ENCODE peak calls at places on chromosomes 5 and 9, in four cellular contexts. M is uterus, L is testis, C is HepG2. F is an unnamed sample.

GRCh38 chr9:94870793-94871558 is 144.5 kb downstream of the AOPEP start:
- DNase-seq in M (peak; percentile 54), L (no peak), C (no peak), F (no peak)

GRCh38 chr9:12719431-12719830 is 26.2 kb downstream of the TYRP1 start:
- DNase-seq in M (no peak), C (peak; percentile 26), L (no peak), F (no peak)

GRCh38 chr5:111248571-111248970 is 24.4 kb downstream of the CAMK4 start:
- DNase-seq in L (no peak), M (no peak), C (no peak), F (no peak)

GRCh38 chr5:137071941-137072340 is 427.2 kb downstream of the SPOCK1 start:
- DNase-seq in M (no peak), C (no peak), L (no peak), F (no peak)

GRCh38 chr5:137200906-137201305 is 298.2 kb downstream of the SPOCK1 start:
- DNase-seq in C (no peak), M (no peak), L (no peak), F (no peak)

GRCh38 chr5:94849324-94849723 is 230.9 kb downstream of the SLF1 start:
- DNase-seq in L (no peak), C (no peak), M (no peak), F (no peak)

GRCh38 chr9:137295313-137296213 is 6.5 kb downstream of the NRARP start:
- DNase-seq in M (no peak), L (no peak), C (no peak), F (no peak)

GRCh38 chr9:92048924-92049625 is 66.1 kb downstream of the SPTLC1 start:
- DNase-seq in L (no peak), M (no peak), C (no peak), F (no peak)

GRCh38 chr9:104608336-104608735 is 2.9 kb upstream of the OR13C2 start:
- DNase-seq in M (no peak), L (no peak), C (no peak), F (no peak)

GRCh38 chr9:128577206-128577605 is 24.8 kb downstream of the SPTAN1 start:
- DNase-seq in C (no peak), M (no peak), L (no peak), F (no peak)

GRCh38 chr9:22097712-22098111 is 88.6 kb upstream of the CDKN2B start:
- DNase-seq in M (no peak), C (no peak), L (no peak), F (no peak)

GRCh38 chr5:142845402-142845901 is 75.3 kb downstream of the ARHGAP26 start:
- DNase-seq in C (no peak), L (peak; percentile 67), M (no peak), F (no peak)
- TF ChIP-seq POLR2A in C (no peak), L (no peak), M (no peak), F (no peak)

GRCh38 chr5:147464211-147464610 is 45.7 kb downstream of the DPYSL3 start:
- DNase-seq in M (no peak), C (peak; percentile 11), L (peak; percentile 36), F (no peak)

GRCh38 chr5:147472669-147473131 is 37.2 kb downstream of the DPYSL3 start:
- DNase-seq in L (no peak), C (no peak), M (no peak), F (no peak)

GRCh38 chr5:147466581-147466980 is 43.3 kb downstream of the DPYSL3 start:
- DNase-seq in C (no peak), L (no peak), M (peak; percentile 42), F (no peak)

DNA sequence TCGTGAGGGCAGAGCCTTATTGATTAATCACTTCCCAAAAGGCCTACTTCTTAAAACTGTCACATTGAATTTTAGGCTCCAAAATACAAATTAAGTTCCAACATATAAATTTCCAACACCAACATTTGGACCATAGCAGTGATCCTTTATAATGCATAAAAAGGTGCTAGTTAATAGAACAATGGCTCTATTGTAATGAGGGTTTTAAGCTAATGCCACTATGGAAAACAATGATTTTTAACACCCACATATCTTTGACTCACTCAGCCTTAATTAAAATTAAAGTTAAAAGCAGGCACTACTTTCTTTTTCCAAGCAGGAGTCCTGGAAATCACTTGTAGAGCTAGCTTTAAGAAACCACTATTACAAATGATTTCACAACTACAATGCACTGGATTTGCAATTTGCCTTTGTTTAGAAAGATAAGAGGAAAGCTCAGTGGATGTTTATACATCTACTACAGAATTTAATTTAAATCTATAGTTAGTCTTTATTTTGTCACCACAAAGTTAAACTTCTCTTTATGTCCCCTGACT is 41.8 kb downstream of the DPYSL3 start:
- DNase-seq in L (no peak), M (no peak), C (no peak), F (no peak)
- TF ChIP-seq POLR2A in L (no peak), M (no peak), C (no peak), F (no peak)

GRCh38 chr9:26955222-26955903 is 849 bp upstream of the IFT74 start:
- DNase-seq in M (no peak), C (no peak), L (no peak), F (no peak)

GRCh38 chr9:26950521-26950920 is 3.5 kb upstream of the PLAA start:
- DNase-seq in M (no peak), L (no peak), C (no peak), F (no peak)

GRCh38 chr9:26954050-26954508 is 2.1 kb upstream of the IFT74 start:
- DNase-seq in C (no peak), L (no peak), M (no peak), F (no peak)

GRCh38 chr9:26951794-26952193 is 4.4 kb upstream of the IFT74 start:
- DNase-seq in C (no peak), L (no peak), M (no peak), F (no peak)

GRCh38 chr9:26955921-26956886 is at the start of gene IFT74:
- DNase-seq in L (peak; percentile 99), C (peak; percentile 96), M (peak; percentile 96), F (peak; percentile 86)
- TF ChIP-seq POLR2A in L (no peak), C (peak; percentile 72), M (peak; percentile 68), F (peak; percentile 43)

GRCh38 chr9:129868571-129869486 is 33.6 kb downstream of the USP20 start:
- DNase-seq in L (no peak), M (no peak), C (no peak), F (no peak)
- TF ChIP-seq POLR2A in L (no peak), M (no peak), C (no peak), F (no peak)

DNA sequence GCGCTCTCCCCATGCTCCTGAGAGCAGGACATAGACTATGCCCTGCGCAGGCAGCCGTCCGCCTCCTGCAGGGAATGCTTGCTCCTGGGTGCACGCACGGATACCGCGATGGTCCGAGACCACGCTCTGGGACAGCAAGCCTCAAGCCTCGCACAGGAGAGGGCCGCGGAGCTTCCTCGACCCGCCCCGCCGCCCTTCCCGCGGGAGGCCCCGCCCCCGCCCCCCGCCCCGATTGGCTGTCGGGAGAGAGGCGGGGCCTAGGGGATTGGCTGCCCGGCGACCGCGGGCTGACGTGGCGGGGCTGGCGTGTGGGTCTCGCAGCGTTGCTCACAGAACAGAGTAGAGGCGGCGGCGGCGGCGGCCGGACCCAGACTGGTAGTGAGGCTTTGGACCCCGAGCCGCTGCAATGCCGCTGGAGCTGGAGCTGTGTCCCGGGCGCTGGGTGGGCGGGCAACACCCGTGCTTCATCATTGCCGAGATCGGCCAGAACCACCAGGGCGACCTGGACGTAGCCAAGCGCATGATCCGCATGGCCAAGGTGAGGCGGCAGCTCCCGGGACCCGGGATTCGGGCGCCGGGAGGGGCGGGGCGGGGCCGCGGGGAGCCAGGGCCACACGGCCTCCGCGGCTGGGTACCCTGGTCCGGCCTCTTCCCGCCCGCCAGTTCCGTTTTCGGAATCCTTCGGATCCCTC is at the start of gene NANS:
- DNase-seq in M (peak; percentile 91), L (peak; percentile 97), C (peak; percentile 95), F (peak; percentile 99)
- TF ChIP-seq POLR2A in M (peak; percentile 94), L (peak; percentile 98), C (peak; percentile 97), F (peak; percentile 96)

DNA sequence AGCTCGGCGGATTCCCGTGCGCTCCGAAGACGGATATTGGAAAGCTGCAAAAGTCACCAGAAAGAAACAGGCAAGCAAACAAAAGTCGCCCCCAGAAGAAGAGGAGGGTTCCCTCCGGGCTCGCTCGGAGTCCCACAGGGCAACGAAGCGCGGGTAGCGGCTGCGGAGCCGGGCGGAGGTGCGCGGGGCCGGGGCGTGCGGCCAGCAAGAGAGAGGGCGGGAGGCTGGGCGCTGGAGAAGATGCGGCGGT is at the start of gene FBN2:
- DNase-seq in M (no peak), C (no peak), L (no peak), F (no peak)
- TF ChIP-seq POLR2A in M (no peak), C (no peak), L (no peak), F (no peak)

DNA sequence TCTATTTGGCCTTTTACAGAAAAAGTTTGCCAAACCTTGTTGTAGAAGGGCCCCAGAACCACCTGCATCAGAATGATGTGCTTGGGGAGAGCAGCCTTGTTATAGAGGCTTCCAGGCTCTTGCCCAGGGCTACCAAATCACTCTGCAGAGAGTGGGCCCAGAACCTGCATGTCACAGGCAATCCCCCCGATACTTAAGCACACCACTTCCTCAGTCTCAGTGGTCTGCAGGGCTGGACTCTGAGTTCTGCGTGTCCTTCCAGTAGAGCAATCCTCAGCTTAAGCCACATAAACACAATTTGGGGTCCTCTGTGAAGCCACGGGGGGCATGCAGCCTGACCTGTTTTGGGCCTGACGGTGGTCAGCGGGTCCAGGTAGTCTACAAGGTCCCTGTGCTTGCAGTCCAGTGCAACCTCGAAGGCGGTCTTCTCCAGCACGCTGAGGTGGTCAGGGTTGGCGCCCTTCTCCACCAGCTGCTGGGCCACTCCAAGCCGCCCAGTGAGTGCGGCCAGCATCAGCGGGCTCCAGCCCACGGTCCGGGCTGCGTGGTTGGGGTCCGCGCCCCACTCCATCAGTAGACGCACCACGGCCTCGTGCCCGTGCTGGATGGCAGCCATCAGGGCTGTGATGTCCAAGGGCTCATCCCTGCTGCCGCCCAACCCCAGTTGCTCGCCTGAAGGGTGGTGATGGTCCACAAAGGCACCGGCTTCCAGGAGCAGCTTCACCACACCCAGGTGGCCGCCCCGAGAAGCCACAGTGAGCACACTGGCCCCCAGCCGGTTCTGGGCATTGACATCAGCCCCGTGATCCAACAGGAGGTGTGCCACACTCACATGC is 6.4 kb downstream of the ANKS6 start:
- DNase-seq in M (no peak), C (no peak), L (no peak), F (no peak)
- TF ChIP-seq POLR2A in M (no peak), C (no peak), L (no peak), F (no peak)

GRCh38 chr5:181235689-181236366 is 7.9 kb downstream of the RACK1 start:
- DNase-seq in M (no peak), L (no peak), C (no peak), F (no peak)
- TF ChIP-seq POLR2A in M (no peak), L (no peak), C (peak; percentile 63), F (no peak)